ENCODE peak calls at places on chromosomes 4 and X, in four cellular contexts. Y is endothelial cell of umbilical vein, G is A549, W is lung. V is an unnamed sample. For H3K4me1 and H3K9me3, the result is how much of the 10 kb centered on the place peaks cover.

GRCh38 chr4:1340861-1341260 is 6.1 kb upstream of the UVSSA start:
- DNase-seq in G (no peak), Y (no peak), W (no peak), V (no peak)

GRCh38 chr4:5970381-5971076 is 47.7 kb downstream of the C4orf50 start:
- DNase-seq in W (no peak), G (no peak), Y (no peak), V (no peak)

GRCh38 chr4:20249333-20249732 is 2.4 kb upstream of the SLIT2 start:
- DNase-seq in W (no peak), Y (peak), G (no peak), V (peak)

GRCh38 chrX:9312922-9313867 is 151.7 kb upstream of the TBL1X start:
- DNase-seq in Y (peak), W (peak), G (peak), V (peak)

GRCh38 chr4:123578276-123579014 is 181.8 kb downstream of the SPRY1 start:
- DNase-seq in W (no peak), Y (no peak), G (no peak), V (no peak)

GRCh38 chrX:149699761-149700160 is 12.1 kb upstream of the MAGEA11 start:
- DNase-seq in G (no peak), Y (no peak), W (no peak), V (no peak)

GRCh38 chr4:69098470-69098869 is 2.2 kb downstream of the UGT2B7 start:
- DNase-seq in W (no peak), Y (no peak), G (no peak), V (no peak)

GRCh38 chr4:4677825-4678522 is 136.1 kb upstream of the STX18 start:
- DNase-seq in G (no peak), W (no peak), Y (peak), V (no peak)

GRCh38 chrX:134246282-134246681 is 9.3 kb downstream of the CCDC160 start:
- DNase-seq in G (no peak), Y (no peak), W (no peak), V (no peak)

GRCh38 chr4:7759221-7759620 is 180.4 kb downstream of the AFAP1 start:
- DNase-seq in Y (no peak), W (no peak), G (no peak), V (no peak)

GRCh38 chrX:48794340-48794920 is 7.4 kb upstream of the HDAC6 start:
- DNase-seq in G (no peak), Y (no peak), W (no peak), V (no peak)

GRCh38 chr4:35494955-35495354 is 749.4 kb downstream of the ARAP2 start:
- DNase-seq in W (no peak), G (no peak), Y (no peak), V (no peak)

GRCh38 chr4:168480991-168481588 is 798 bp upstream of the DDX60L start:
- DNase-seq in Y (peak), W (no peak), G (peak), V (peak)

GRCh38 chr4:80005863-80006262 is 67.2 kb downstream of the ANTXR2 start:
- DNase-seq in G (no peak), W (no peak), Y (peak), V (no peak)

GRCh38 chrX:72105436-72105835 is 26.3 kb downstream of the RTL5 start:
- DNase-seq in Y (no peak), W (no peak), G (no peak), V (no peak)

GRCh38 chr4:83174844-83175414 is 60.4 kb upstream of the PLAC8 start:
- DNase-seq in Y (no peak), W (no peak), G (no peak), V (no peak)

GRCh38 chr4:80231180-80231579 is 33.9 kb downstream of the PRDM8 start:
- DNase-seq in Y (no peak), G (no peak), W (no peak), V (no peak)

GRCh38 chr4:188780028-188780427 is 640.8 kb downstream of the TRIML1 start:
- DNase-seq in W (no peak), Y (no peak), G (no peak), V (no peak)

GRCh38 chr4:109816894-109817293 is 1.3 kb downstream of the GAR1 start:
- DNase-seq in W (no peak), G (no peak), Y (no peak), V (no peak)
- H3K27ac ChIP-seq in W (no peak), G (peak), Y (no peak), V (no peak)

DNA sequence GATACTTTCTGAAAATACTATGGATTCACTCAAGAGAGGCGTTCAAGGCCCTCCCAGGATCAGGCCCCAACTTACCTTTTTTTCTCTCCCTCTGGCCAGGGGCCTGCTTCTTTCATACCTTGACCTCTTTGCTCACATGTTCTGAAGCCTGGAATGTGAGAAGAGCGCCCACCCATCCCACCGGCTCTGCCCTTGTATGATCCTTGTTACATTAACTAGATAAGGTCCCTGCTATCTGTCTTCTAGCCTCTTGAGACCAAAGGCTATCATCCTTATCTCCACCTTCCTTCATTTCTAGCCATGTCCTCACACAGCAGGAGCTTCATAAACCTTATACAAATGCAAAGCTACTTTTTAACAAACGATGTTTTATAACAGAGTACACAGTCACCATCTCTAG is 45.9 kb downstream of the PROM1 start:
- DNase-seq in G (no peak), Y (no peak), W (no peak), V (no peak)
- H3K4me1 ChIP-seq in G (under half), Y (under half), W (under half), V (under half)

DNA sequence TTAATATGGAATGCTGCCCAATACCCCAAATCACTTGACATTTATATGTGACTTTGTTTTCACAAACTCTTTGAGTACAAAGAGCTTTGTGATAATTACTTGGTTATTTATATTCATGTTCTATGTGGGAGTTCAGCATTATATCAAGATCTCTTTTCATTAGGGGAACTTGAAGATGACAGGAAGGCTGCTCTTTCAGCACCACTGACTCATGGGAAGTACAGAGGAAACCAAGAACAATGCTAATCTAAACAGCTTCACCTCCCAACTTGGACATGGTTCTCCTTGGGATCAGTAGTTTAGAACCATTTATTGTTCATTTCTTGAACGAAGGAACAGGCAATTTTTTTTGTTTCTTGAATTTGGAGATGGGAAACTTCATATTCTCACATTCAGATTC is 184.0 kb upstream of the AFF2 start:
- DNase-seq in G (no peak), W (no peak), Y (peak), V (no peak)
- H3K9me3 ChIP-seq in G (under half), W (under half), Y (under half), V (under half)

GRCh38 chr4:153438916-153439756 is 27.0 kb upstream of the TMEM131L start:
- DNase-seq in W (no peak), Y (no peak), G (no peak), V (no peak)
- H3K27ac ChIP-seq in W (no peak), Y (no peak), G (no peak), V (no peak)

DNA sequence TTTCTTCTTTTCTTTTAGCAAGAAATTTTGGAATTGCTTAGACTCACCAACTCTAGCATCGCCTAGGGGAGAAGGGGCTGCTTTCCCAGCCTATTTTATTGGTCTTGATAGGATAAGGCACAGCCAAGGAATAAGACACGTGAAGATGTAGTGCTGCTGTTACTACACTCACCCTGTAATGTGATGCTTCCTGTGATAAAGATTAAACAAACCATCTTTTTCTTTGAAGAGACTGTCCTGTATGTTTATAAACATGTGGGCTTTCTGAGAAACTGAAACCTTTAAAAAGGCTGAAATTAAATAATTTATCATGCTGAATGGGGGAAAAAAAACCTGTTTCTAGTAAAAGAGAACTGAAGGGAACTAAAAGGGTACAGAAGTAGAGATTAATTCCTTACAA is 13.2 kb downstream of the TAPT1 start:
- DNase-seq in Y (no peak), G (no peak), W (no peak), V (no peak)
- H3K4me1 ChIP-seq in Y (under half), G (under half), W (under half), V (under half)

GRCh38 chr4:15341733-15342300 is 86.0 kb upstream of the C1QTNF7 start:
- DNase-seq in W (no peak), G (no peak), Y (no peak), V (no peak)
- H3K9me3 ChIP-seq in W (under half), G (under half), Y (under half), V (under half)